ENCODE peak calls at places on chromosome 10, in five cellular contexts. One of them, this sample, is unnamed. For H3K27me3, the result is how much of the 10 kb centered on the place peaks cover.

GRCh38 chr10:132110091-132110490 is 44.3 kb downstream of the JAKMIP3 start:
- DNase-seq in H1: peak
- DNase-seq in body of pancreas: no peak
- DNase-seq in A673: no peak
- DNase-seq in Panc1: no peak
- DNase-seq in this sample: peak

GRCh38 chr10:77737608-77738007 is 100.0 kb upstream of the KCNMA1 start:
- DNase-seq in body of pancreas: no peak
- DNase-seq in A673: no peak
- DNase-seq in Panc1: no peak
- DNase-seq in H1: no peak
- DNase-seq in this sample: no peak

GRCh38 chr10:123245264-123245663 is 91.1 kb downstream of the BUB3 start:
- DNase-seq in H1: no peak
- DNase-seq in Panc1: no peak
- DNase-seq in body of pancreas: no peak
- DNase-seq in A673: no peak
- DNase-seq in this sample: no peak

GRCh38 chr10:59628456-59628855 is 81.2 kb downstream of the SLC16A9 start:
- DNase-seq in A673: no peak
- DNase-seq in body of pancreas: no peak
- DNase-seq in Panc1: no peak
- DNase-seq in H1: no peak
- DNase-seq in this sample: no peak

GRCh38 chr10:88008866-88009470 is 145.5 kb downstream of the PTEN start:
- DNase-seq in Panc1: peak
- DNase-seq in body of pancreas: no peak
- DNase-seq in H1: no peak
- DNase-seq in A673: no peak
- DNase-seq in this sample: no peak

GRCh38 chr10:113441220-113441619 is 111.6 kb upstream of the HABP2 start:
- DNase-seq in body of pancreas: no peak
- DNase-seq in A673: no peak
- DNase-seq in H1: no peak
- DNase-seq in Panc1: no peak
- DNase-seq in this sample: no peak

GRCh38 chr10:102645388-102645740 is 1.1 kb downstream of the TRIM8 start:
- DNase-seq in body of pancreas: peak
- DNase-seq in H1: no peak
- DNase-seq in A673: peak
- DNase-seq in Panc1: peak
- DNase-seq in this sample: peak

GRCh38 chr10:96377816-96378294 is 19.1 kb upstream of the OPALIN start:
- DNase-seq in A673: no peak
- DNase-seq in H1: no peak
- DNase-seq in Panc1: no peak
- DNase-seq in body of pancreas: peak
- DNase-seq in this sample: no peak

GRCh38 chr10:34295142-34295548 is 520.0 kb downstream of the PARD3 start:
- DNase-seq in body of pancreas: peak
- DNase-seq in A673: no peak
- DNase-seq in Panc1: no peak
- DNase-seq in H1: no peak
- DNase-seq in this sample: peak

DNA sequence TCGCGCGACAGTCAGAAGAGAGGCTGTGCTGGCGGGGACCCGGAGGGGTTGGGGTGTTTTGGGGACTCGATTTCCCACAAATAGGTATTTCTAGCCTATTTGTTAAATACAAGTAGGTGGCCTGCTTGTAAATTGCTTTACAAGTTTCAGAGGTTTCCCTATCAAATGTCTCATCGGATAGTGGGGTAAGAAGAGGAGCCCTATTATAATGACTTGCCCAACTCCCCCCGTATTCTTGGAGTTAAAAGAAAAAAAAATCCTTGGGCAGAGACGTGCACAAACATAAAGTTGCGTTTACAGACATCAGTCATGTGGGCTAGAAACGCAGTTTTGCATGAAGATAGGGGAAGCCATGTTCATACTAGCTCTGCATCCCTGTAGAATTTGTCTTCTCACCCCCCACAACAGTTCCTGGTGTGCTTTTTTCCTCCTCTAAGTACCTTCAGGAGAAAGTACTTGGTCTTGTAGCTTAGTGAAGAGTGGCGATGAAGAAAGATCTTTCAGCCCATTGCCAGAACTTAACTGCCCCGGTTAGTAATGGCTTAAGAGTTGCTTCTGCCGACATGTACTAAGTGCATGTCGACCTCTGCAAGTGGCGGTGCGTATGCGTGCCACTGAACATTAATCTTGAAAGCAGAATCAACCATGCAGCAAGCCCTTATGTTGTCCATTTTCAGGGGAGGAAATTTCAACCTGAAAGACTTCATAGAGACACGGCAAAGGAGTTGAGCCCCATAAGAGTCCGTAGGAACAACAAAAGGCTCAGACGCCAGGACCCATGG is 832 bp upstream of the TIAL1 start:
- DNase-seq in A673: peak
- DNase-seq in Panc1: no peak
- DNase-seq in body of pancreas: no peak
- DNase-seq in H1: no peak
- DNase-seq in this sample: no peak
- H3K4me3 ChIP-seq in A673: peak
- H3K4me3 ChIP-seq in Panc1: peak
- H3K4me3 ChIP-seq in body of pancreas: no peak
- H3K4me3 ChIP-seq in H1: peak
- H3K4me3 ChIP-seq in this sample: peak

GRCh38 chr10:8050561-8051108 is 3.9 kb upstream of the GATA3 start:
- DNase-seq in A673: peak
- DNase-seq in body of pancreas: peak
- DNase-seq in H1: no peak
- DNase-seq in Panc1: no peak
- DNase-seq in this sample: no peak
- H3K27ac ChIP-seq in A673: no peak
- H3K27ac ChIP-seq in body of pancreas: no peak
- H3K27ac ChIP-seq in H1: no peak
- H3K27ac ChIP-seq in Panc1: no peak
- H3K27ac ChIP-seq in this sample: no peak

GRCh38 chr10:15860692-15861201 is 440 bp upstream of the MINDY3 start:
- DNase-seq in A673: no peak
- DNase-seq in Panc1: no peak
- DNase-seq in body of pancreas: no peak
- DNase-seq in H1: no peak
- DNase-seq in this sample: no peak

GRCh38 chr10:15864419-15864818 is 4.1 kb upstream of the MINDY3 start:
- DNase-seq in A673: no peak
- DNase-seq in body of pancreas: no peak
- DNase-seq in H1: no peak
- DNase-seq in Panc1: no peak
- DNase-seq in this sample: no peak

GRCh38 chr10:15863323-15863722 is 3.0 kb upstream of the MINDY3 start:
- DNase-seq in Panc1: no peak
- DNase-seq in H1: no peak
- DNase-seq in A673: no peak
- DNase-seq in body of pancreas: no peak
- DNase-seq in this sample: no peak

GRCh38 chr10:15865304-15865703 is 5.0 kb upstream of the MINDY3 start:
- DNase-seq in Panc1: no peak
- DNase-seq in body of pancreas: no peak
- DNase-seq in A673: no peak
- DNase-seq in H1: no peak
- DNase-seq in this sample: no peak

DNA sequence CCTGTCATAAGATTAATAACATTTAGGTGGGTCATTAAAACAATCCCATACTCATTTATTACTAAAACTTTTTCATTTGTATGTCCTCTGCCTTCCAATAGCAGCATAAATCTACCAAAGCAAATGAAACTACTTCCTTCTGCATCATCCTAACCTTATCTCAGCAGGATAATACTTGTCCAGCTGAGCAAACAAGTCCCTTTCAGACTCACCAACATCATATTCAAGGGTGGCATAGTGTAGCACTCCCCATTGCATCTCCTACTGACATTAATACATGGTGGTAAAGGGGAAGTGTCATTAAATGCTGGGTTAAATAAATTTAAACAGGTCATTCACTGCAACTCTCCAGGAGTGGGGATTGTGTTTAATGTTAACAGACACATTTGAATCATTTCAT is 3.4 kb upstream of the MINDY3 start:
- DNase-seq in H1: no peak
- DNase-seq in body of pancreas: no peak
- DNase-seq in A673: no peak
- DNase-seq in Panc1: no peak
- DNase-seq in this sample: no peak
- H3K27me3 ChIP-seq in H1: under half
- H3K27me3 ChIP-seq in body of pancreas: under half
- H3K27me3 ChIP-seq in A673: half or more
- H3K27me3 ChIP-seq in Panc1: under half
- H3K27me3 ChIP-seq in this sample: under half

DNA sequence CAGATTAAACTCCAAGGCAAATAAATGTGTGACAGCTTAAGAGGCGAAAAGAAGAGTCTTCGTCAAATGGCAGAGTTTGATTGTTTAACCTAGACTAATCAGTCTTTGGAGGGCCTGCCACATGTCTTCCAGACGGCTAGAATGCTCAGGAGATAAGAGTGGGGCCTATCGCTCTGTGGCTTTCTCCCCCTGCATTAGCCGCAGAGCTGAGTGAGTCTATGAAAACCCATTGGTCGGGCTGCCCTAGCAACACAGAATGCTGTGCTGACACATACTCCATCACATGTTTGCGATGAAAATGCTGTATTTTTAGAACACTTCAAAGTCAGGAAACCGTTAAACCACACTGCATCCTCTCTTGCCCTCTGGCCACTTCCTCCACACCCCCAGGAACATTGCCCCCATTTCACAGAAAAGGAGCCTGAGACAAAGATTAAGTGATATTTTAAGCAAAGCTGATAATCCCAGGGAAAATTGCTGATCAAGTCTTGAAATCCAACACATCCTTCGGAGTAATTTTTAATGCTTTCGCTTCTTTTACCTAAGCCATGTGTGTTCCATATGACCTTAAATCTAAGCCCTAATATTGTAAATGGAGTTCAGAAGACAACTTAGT is 161.0 kb downstream of the CELF2 start:
- DNase-seq in Panc1: no peak
- DNase-seq in A673: no peak
- DNase-seq in H1: no peak
- DNase-seq in body of pancreas: peak
- DNase-seq in this sample: no peak
- H3K4me3 ChIP-seq in Panc1: no peak
- H3K4me3 ChIP-seq in A673: no peak
- H3K4me3 ChIP-seq in H1: no peak
- H3K4me3 ChIP-seq in body of pancreas: no peak
- H3K4me3 ChIP-seq in this sample: no peak

GRCh38 chr10:17383801-17384445 is 70.5 kb downstream of the ST8SIA6 start:
- DNase-seq in Panc1: no peak
- DNase-seq in A673: no peak
- DNase-seq in body of pancreas: peak
- DNase-seq in H1: no peak
- DNase-seq in this sample: no peak

GRCh38 chr10:17379151-17379690 is 75.2 kb downstream of the ST8SIA6 start:
- DNase-seq in A673: no peak
- DNase-seq in body of pancreas: no peak
- DNase-seq in Panc1: no peak
- DNase-seq in H1: no peak
- DNase-seq in this sample: no peak

GRCh38 chr10:17380016-17380415 is 74.4 kb downstream of the ST8SIA6 start:
- DNase-seq in A673: no peak
- DNase-seq in body of pancreas: no peak
- DNase-seq in Panc1: no peak
- DNase-seq in H1: no peak
- DNase-seq in this sample: no peak

GRCh38 chr10:17380888-17381287 is 73.5 kb downstream of the ST8SIA6 start:
- DNase-seq in A673: no peak
- DNase-seq in H1: no peak
- DNase-seq in body of pancreas: no peak
- DNase-seq in Panc1: no peak
- DNase-seq in this sample: no peak

GRCh38 chr10:17381502-17382142 is 72.8 kb downstream of the ST8SIA6 start:
- DNase-seq in H1: no peak
- DNase-seq in Panc1: no peak
- DNase-seq in A673: no peak
- DNase-seq in body of pancreas: no peak
- DNase-seq in this sample: no peak
- H3K27ac ChIP-seq in H1: no peak
- H3K27ac ChIP-seq in Panc1: no peak
- H3K27ac ChIP-seq in A673: no peak
- H3K27ac ChIP-seq in body of pancreas: peak
- H3K27ac ChIP-seq in this sample: no peak

GRCh38 chr10:22344781-22345300 is 455 bp upstream of the SPAG6 start:
- DNase-seq in body of pancreas: no peak
- DNase-seq in Panc1: no peak
- DNase-seq in H1: no peak
- DNase-seq in A673: no peak
- DNase-seq in this sample: no peak
- H3K27me3 ChIP-seq in body of pancreas: under half
- H3K27me3 ChIP-seq in Panc1: under half
- H3K27me3 ChIP-seq in H1: half or more
- H3K27me3 ChIP-seq in A673: half or more
- H3K27me3 ChIP-seq in this sample: half or more

GRCh38 chr10:1454428-1454827 is 282.9 kb downstream of the ADARB2 start:
- DNase-seq in body of pancreas: no peak
- DNase-seq in Panc1: no peak
- DNase-seq in A673: no peak
- DNase-seq in H1: no peak
- DNase-seq in this sample: no peak
- H3K4me3 ChIP-seq in body of pancreas: no peak
- H3K4me3 ChIP-seq in Panc1: no peak
- H3K4me3 ChIP-seq in A673: no peak
- H3K4me3 ChIP-seq in H1: no peak
- H3K4me3 ChIP-seq in this sample: no peak

This sample was measured in SJSA1.